ENCODE peak calls at places on chromosomes 6 and 20, in seven cellular contexts. One of them, this sample, is unnamed.
A peak's percentile ranks its signal among the peaks of the same experiment; 100 is the strongest.

GRCh38 chr6:160106010-160106409 is 15.6 kb upstream of the SLC22A1 start:
- DNase-seq in mesenchymal stem cell: no peak
- DNase-seq in IMR-90: no peak
- DNase-seq in H9: no peak
- DNase-seq in H1: no peak
- DNase-seq in neuronal stem cell: no peak
- DNase-seq in mesendoderm: no peak
- DNase-seq in this sample: no peak

GRCh38 chr20:5931411-5931810 is 18.9 kb downstream of the TRMT6 start:
- DNase-seq in mesendoderm: no peak
- DNase-seq in mesenchymal stem cell: no peak
- DNase-seq in H1: no peak
- DNase-seq in H9: no peak
- DNase-seq in IMR-90: no peak
- DNase-seq in neuronal stem cell: no peak
- DNase-seq in this sample: no peak

GRCh38 chr6:93784794-93785757 is 365.7 kb upstream of the EPHA7 start:
- DNase-seq in H1: no peak
- DNase-seq in mesenchymal stem cell: peak; percentile 87
- DNase-seq in IMR-90: no peak
- DNase-seq in H9: no peak
- DNase-seq in neuronal stem cell: no peak
- DNase-seq in mesendoderm: peak; percentile 62
- DNase-seq in this sample: no peak

GRCh38 chr6:56378966-56379608 is 131.7 kb upstream of the COL21A1 start:
- DNase-seq in mesendoderm: no peak
- DNase-seq in neuronal stem cell: no peak
- DNase-seq in H9: no peak
- DNase-seq in IMR-90: no peak
- DNase-seq in mesenchymal stem cell: no peak
- DNase-seq in H1: no peak
- DNase-seq in this sample: peak; percentile 84

GRCh38 chr6:34027445-34027936 is 118.4 kb downstream of the GRM4 start:
- DNase-seq in mesenchymal stem cell: peak; percentile 39
- DNase-seq in H9: peak; percentile 82
- DNase-seq in mesendoderm: peak; percentile 63
- DNase-seq in IMR-90: peak; percentile 3
- DNase-seq in H1: peak; percentile 29
- DNase-seq in neuronal stem cell: peak; percentile 61
- DNase-seq in this sample: peak; percentile 42

GRCh38 chr6:137218917-137219663 is at the start of gene IFNGR1:
- DNase-seq in IMR-90: peak; percentile 86
- DNase-seq in H9: peak; percentile 95
- DNase-seq in H1: peak; percentile 70
- DNase-seq in mesendoderm: peak; percentile 96
- DNase-seq in neuronal stem cell: peak; percentile 83
- DNase-seq in mesenchymal stem cell: peak; percentile 93
- DNase-seq in this sample: peak; percentile 94

GRCh38 chr20:21796059-21796458 is 90.6 kb downstream of the PAX1 start:
- DNase-seq in H9: no peak
- DNase-seq in H1: no peak
- DNase-seq in IMR-90: no peak
- DNase-seq in mesenchymal stem cell: no peak
- DNase-seq in neuronal stem cell: no peak
- DNase-seq in mesendoderm: peak; percentile 28
- DNase-seq in this sample: no peak

GRCh38 chr20:40641212-40641611 is 47.8 kb downstream of the MAFB start:
- DNase-seq in H1: no peak
- DNase-seq in IMR-90: no peak
- DNase-seq in mesendoderm: no peak
- DNase-seq in mesenchymal stem cell: no peak
- DNase-seq in H9: no peak
- DNase-seq in neuronal stem cell: no peak
- DNase-seq in this sample: peak; percentile 3

GRCh38 chr6:56370127-56370540 is 122.8 kb upstream of the COL21A1 start:
- DNase-seq in IMR-90: no peak
- DNase-seq in H1: no peak
- DNase-seq in mesendoderm: peak; percentile 78
- DNase-seq in H9: peak; percentile 71
- DNase-seq in neuronal stem cell: peak; percentile 17
- DNase-seq in mesenchymal stem cell: peak; percentile 54
- DNase-seq in this sample: peak; percentile 82

GRCh38 chr20:4682682-4683081 is 39.0 kb upstream of the PRND start:
- DNase-seq in neuronal stem cell: no peak
- DNase-seq in H9: no peak
- DNase-seq in IMR-90: no peak
- DNase-seq in mesenchymal stem cell: no peak
- DNase-seq in mesendoderm: no peak
- DNase-seq in H1: no peak
- DNase-seq in this sample: no peak

GRCh38 chr20:32621914-32622584 is 36.9 kb upstream of the NOL4L start:
- DNase-seq in H1: no peak
- DNase-seq in mesendoderm: no peak
- DNase-seq in IMR-90: no peak
- DNase-seq in H9: no peak
- DNase-seq in neuronal stem cell: no peak
- DNase-seq in mesenchymal stem cell: no peak
- DNase-seq in this sample: no peak

GRCh38 chr20:363319-364078 is 16.6 kb downstream of the NRSN2 start:
- DNase-seq in H1: no peak
- DNase-seq in neuronal stem cell: no peak
- DNase-seq in mesendoderm: no peak
- DNase-seq in IMR-90: peak; percentile 36
- DNase-seq in mesenchymal stem cell: peak; percentile 45
- DNase-seq in H9: no peak
- DNase-seq in this sample: no peak

GRCh38 chr6:165573671-165574070 is 89.4 kb downstream of the PDE10A start:
- DNase-seq in mesendoderm: peak; percentile 96
- DNase-seq in mesenchymal stem cell: peak; percentile 17
- DNase-seq in IMR-90: peak; percentile 92
- DNase-seq in neuronal stem cell: no peak
- DNase-seq in H1: no peak
- DNase-seq in H9: no peak
- DNase-seq in this sample: no peak

GRCh38 chr20:31675828-31676533 is 38.3 kb downstream of the COX4I2 start:
- DNase-seq in H1: no peak
- DNase-seq in neuronal stem cell: no peak
- DNase-seq in IMR-90: peak; percentile 25
- DNase-seq in H9: no peak
- DNase-seq in mesenchymal stem cell: peak; percentile 76
- DNase-seq in mesendoderm: peak; percentile 54
- DNase-seq in this sample: no peak

GRCh38 chr20:58617158-58617557 is 33.9 kb upstream of the STX16 start:
- DNase-seq in mesendoderm: no peak
- DNase-seq in H9: no peak
- DNase-seq in IMR-90: no peak
- DNase-seq in H1: no peak
- DNase-seq in neuronal stem cell: no peak
- DNase-seq in mesenchymal stem cell: no peak
- DNase-seq in this sample: no peak

GRCh38 chr6:32637883-32638282 is 677 bp downstream of the HLA-DQA1 start:
- DNase-seq in H9: no peak
- DNase-seq in H1: no peak
- DNase-seq in IMR-90: no peak
- DNase-seq in neuronal stem cell: no peak
- DNase-seq in mesenchymal stem cell: no peak
- DNase-seq in mesendoderm: no peak
- DNase-seq in this sample: no peak
- H3K23ac ChIP-seq in H9: no peak overlapping the region
- H3K23ac ChIP-seq in H1: no peak overlapping the region
- H3K23ac ChIP-seq in IMR-90: no peak overlapping the region
- H3K23ac ChIP-seq in neuronal stem cell: no peak overlapping the region
- H3K23ac ChIP-seq in mesenchymal stem cell: no peak overlapping the region
- H3K23ac ChIP-seq in mesendoderm: no peak overlapping the region
- H3K23ac ChIP-seq in this sample: no peak overlapping the region

DNA sequence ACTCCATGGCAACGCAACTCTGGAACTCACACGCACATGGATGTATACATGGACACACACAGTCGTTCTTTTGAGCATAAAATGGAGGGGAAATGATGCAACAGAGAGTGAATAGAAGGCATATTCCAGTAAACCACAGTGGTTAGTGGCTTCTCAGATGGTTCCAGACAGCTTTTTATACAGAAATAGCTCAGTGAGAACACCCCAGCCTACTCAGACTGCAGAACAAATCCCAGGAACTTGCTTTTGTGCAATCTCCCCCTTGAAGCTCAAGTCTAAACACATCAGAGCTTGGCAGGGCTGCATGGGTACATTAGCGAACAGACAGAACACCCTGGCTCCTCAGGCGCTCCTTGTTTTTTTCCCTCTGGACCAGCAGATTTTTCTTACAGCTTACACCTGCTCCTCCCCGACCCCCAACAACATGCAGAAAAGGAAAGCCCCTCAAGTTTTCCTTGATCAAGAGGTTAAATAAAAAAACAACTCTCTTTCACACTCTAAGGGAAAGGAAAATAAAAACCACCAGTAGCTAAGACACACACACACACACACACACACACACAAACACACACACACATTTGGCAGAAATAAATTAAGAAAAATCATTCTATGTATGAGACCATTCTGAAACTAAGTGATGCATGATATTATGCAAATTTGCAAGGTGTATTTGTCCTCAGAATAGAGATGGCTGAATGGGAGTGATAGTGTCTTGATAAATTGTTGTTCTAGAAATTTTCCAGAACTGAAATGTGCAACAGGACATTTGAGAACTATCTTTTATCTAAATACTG is 51.2 kb upstream of the RANBP9 start:
- DNase-seq in H1: no peak
- DNase-seq in mesenchymal stem cell: peak; percentile 97
- DNase-seq in mesendoderm: no peak
- DNase-seq in IMR-90: peak; percentile 90
- DNase-seq in neuronal stem cell: no peak
- DNase-seq in H9: no peak
- DNase-seq in this sample: no peak
- H3K4me2 ChIP-seq in H1: no peak overlapping the region
- H3K4me2 ChIP-seq in mesenchymal stem cell: no peak overlapping the region
- H3K4me2 ChIP-seq in mesendoderm: no peak overlapping the region
- H3K4me2 ChIP-seq in IMR-90: peak overlapping the region; percentile 27
- H3K4me2 ChIP-seq in neuronal stem cell: no peak overlapping the region
- H3K4me2 ChIP-seq in H9: no peak overlapping the region
- H3K4me2 ChIP-seq in this sample: no peak overlapping the region

GRCh38 chr6:109034439-109035041 is 60.1 kb downstream of the SESN1 start:
- DNase-seq in H1: no peak
- DNase-seq in mesendoderm: no peak
- DNase-seq in IMR-90: no peak
- DNase-seq in H9: no peak
- DNase-seq in neuronal stem cell: no peak
- DNase-seq in mesenchymal stem cell: no peak
- DNase-seq in this sample: no peak

GRCh38 chr6:109036588-109037320 is 57.9 kb downstream of the SESN1 start:
- DNase-seq in neuronal stem cell: no peak
- DNase-seq in H1: no peak
- DNase-seq in mesenchymal stem cell: no peak
- DNase-seq in IMR-90: no peak
- DNase-seq in H9: no peak
- DNase-seq in mesendoderm: no peak
- DNase-seq in this sample: no peak

GRCh38 chr6:109031416-109031815 is 63.2 kb downstream of the SESN1 start:
- DNase-seq in mesenchymal stem cell: no peak
- DNase-seq in H9: no peak
- DNase-seq in mesendoderm: no peak
- DNase-seq in neuronal stem cell: no peak
- DNase-seq in IMR-90: no peak
- DNase-seq in H1: no peak
- DNase-seq in this sample: no peak

GRCh38 chr6:109028439-109028838 is 66.2 kb downstream of the SESN1 start:
- DNase-seq in mesenchymal stem cell: no peak
- DNase-seq in H1: no peak
- DNase-seq in IMR-90: no peak
- DNase-seq in H9: no peak
- DNase-seq in neuronal stem cell: no peak
- DNase-seq in mesendoderm: no peak
- DNase-seq in this sample: no peak

DNA sequence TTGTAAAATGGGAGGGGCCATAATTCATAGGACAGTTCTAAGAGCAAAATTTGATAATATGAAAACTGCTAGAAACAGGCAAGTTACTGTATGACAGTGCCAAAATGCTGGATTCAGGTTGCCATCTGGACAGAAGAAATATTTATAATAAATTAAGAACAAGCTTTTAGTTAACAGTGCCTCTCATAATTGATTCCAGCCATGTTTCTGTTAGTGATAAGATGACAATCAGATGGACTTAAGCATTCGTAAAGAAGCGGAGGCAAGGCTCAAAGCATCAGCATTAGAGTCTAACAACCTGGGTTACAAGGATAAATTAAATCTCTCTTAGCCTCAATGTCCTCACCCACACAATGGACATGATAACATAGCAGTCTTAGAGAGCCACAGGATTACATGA is 61.0 kb downstream of the SESN1 start:
- DNase-seq in neuronal stem cell: no peak
- DNase-seq in mesendoderm: no peak
- DNase-seq in IMR-90: no peak
- DNase-seq in mesenchymal stem cell: no peak
- DNase-seq in H9: no peak
- DNase-seq in H1: no peak
- DNase-seq in this sample: no peak
- H3K23ac ChIP-seq in neuronal stem cell: no peak overlapping the region
- H3K23ac ChIP-seq in mesendoderm: no peak overlapping the region
- H3K23ac ChIP-seq in IMR-90: no peak overlapping the region
- H3K23ac ChIP-seq in mesenchymal stem cell: no peak overlapping the region
- H3K23ac ChIP-seq in H9: no peak overlapping the region
- H3K23ac ChIP-seq in H1: no peak overlapping the region
- H3K23ac ChIP-seq in this sample: no peak overlapping the region

GRCh38 chr6:139828751-139829519 is 454.5 kb upstream of the CITED2 start:
- DNase-seq in IMR-90: no peak
- DNase-seq in mesendoderm: no peak
- DNase-seq in H1: no peak
- DNase-seq in H9: no peak
- DNase-seq in neuronal stem cell: no peak
- DNase-seq in mesenchymal stem cell: no peak
- DNase-seq in this sample: peak; percentile 37

GRCh38 chr6:139825935-139826374 is 451.5 kb upstream of the CITED2 start:
- DNase-seq in IMR-90: no peak
- DNase-seq in mesenchymal stem cell: no peak
- DNase-seq in neuronal stem cell: no peak
- DNase-seq in H1: no peak
- DNase-seq in mesendoderm: no peak
- DNase-seq in H9: no peak
- DNase-seq in this sample: no peak

GRCh38 chr6:139832906-139833305 is 458.5 kb upstream of the CITED2 start:
- DNase-seq in mesendoderm: no peak
- DNase-seq in IMR-90: no peak
- DNase-seq in H1: no peak
- DNase-seq in H9: no peak
- DNase-seq in mesenchymal stem cell: no peak
- DNase-seq in neuronal stem cell: no peak
- DNase-seq in this sample: no peak

GRCh38 chr6:139832493-139832892 is 458.0 kb upstream of the CITED2 start:
- DNase-seq in mesendoderm: no peak
- DNase-seq in mesenchymal stem cell: no peak
- DNase-seq in H9: no peak
- DNase-seq in IMR-90: no peak
- DNase-seq in H1: no peak
- DNase-seq in neuronal stem cell: no peak
- DNase-seq in this sample: no peak

DNA sequence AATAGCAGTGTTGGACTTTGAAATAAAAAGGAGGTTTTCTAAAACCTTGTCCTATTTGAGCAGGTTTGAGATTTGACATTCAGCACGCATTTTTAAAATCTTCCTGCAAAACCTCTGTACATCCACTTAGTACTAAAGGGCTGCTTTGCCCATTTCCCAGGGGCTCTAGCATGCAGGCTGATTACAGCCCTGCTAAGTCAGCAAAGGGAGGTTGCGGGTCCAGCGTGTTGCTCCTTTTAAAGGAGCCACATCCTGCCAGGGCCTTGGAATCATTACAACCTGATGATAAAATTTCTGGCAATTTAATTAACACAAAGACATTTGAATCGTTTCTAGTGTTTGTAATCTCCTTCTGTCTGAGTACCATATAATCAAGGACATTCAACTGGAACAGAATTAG is 455.1 kb upstream of the CITED2 start:
- DNase-seq in H1: no peak
- DNase-seq in mesendoderm: no peak
- DNase-seq in neuronal stem cell: no peak
- DNase-seq in IMR-90: no peak
- DNase-seq in mesenchymal stem cell: no peak
- DNase-seq in H9: no peak
- DNase-seq in this sample: no peak
- H3K4me2 ChIP-seq in H1: no peak overlapping the region
- H3K4me2 ChIP-seq in mesendoderm: no peak overlapping the region
- H3K4me2 ChIP-seq in neuronal stem cell: no peak overlapping the region
- H3K4me2 ChIP-seq in IMR-90: no peak overlapping the region
- H3K4me2 ChIP-seq in mesenchymal stem cell: no peak overlapping the region
- H3K4me2 ChIP-seq in H9: no peak overlapping the region
- H3K4me2 ChIP-seq in this sample: no peak overlapping the region